ENCODE peak calls at places on chromosomes 7 and 10, in four cellular contexts. W, E, T and J are unnamed samples.

GRCh38 chr7:135420786-135421185 is 89.1 kb downstream of the CNOT4 start:
- DNase-seq in W (no peak), E (no peak), T (no peak), J (no peak)

GRCh38 chr10:6755891-6756460 is 175.9 kb upstream of the PRKCQ start:
- DNase-seq in E (no peak), T (no peak), W (no peak), J (no peak)

GRCh38 chr7:142883571-142884284 is 1.8 kb downstream of the TRPV6 start:
- DNase-seq in E (no peak), T (no peak), W (no peak), J (no peak)

GRCh38 chr7:132869166-132869861 is 212.6 kb downstream of the CHCHD3 start:
- DNase-seq in T (no peak), W (no peak), E (no peak), J (no peak)

GRCh38 chr10:28467615-28468014 is 65.3 kb upstream of the WAC start:
- DNase-seq in E (no peak), T (no peak), W (no peak), J (no peak)

GRCh38 chr10:88152720-88153119 is 289.3 kb downstream of the PTEN start:
- DNase-seq in T (no peak), W (peak; percentile 28), E (no peak), J (no peak)

GRCh38 chr7:134836447-134836846 is 57.0 kb downstream of the CALD1 start:
- DNase-seq in T (no peak), W (no peak), E (no peak), J (no peak)

GRCh38 chr10:31263903-31264302 is 55.1 kb upstream of the ZEB1 start:
- DNase-seq in W (no peak), T (no peak), E (no peak), J (no peak)

GRCh38 chr10:87966454-87966853 is 103.0 kb downstream of the PTEN start:
- DNase-seq in W (no peak), E (no peak), T (no peak), J (no peak)

GRCh38 chr7:66356277-66356721 is 151.2 kb downstream of the TPST1 start:
- DNase-seq in T (no peak), W (peak; percentile 39), E (no peak), J (no peak)

GRCh38 chr7:133436014-133436428 is 183.1 kb downstream of the EXOC4 start:
- DNase-seq in W (no peak), E (no peak), T (no peak), J (no peak)

GRCh38 chr7:65397730-65398142 is 24.1 kb downstream of the ZNF92 start:
- DNase-seq in T (no peak), W (no peak), E (peak; percentile 86), J (no peak)

GRCh38 chr7:27196287-27196739 is 3.6 kb downstream of the HOXA13 start:
- DNase-seq in T (no peak), E (peak; percentile 54), W (no peak), J (peak; percentile 70)

GRCh38 chr7:95320663-95321062 is 3.7 kb downstream of the PON1 start:
- DNase-seq in T (no peak), W (no peak), E (no peak), J (no peak)

GRCh38 chr10:97012470-97012869 is 173.3 kb downstream of the SLIT1 start:
- DNase-seq in W (no peak), T (no peak), E (no peak), J (no peak)

GRCh38 chr10:61975107-61975932 is 73.8 kb downstream of the ARID5B start:
- DNase-seq in T (no peak), W (no peak), E (no peak), J (peak; percentile 42)

GRCh38 chr10:53434413-53434812 is 661.8 kb upstream of the MBL2 start:
- DNase-seq in E (no peak), W (no peak), T (no peak), J (no peak)

GRCh38 chr7:133754718-133755117 is 372.4 kb upstream of the LRGUK start:
- DNase-seq in T (no peak), E (no peak), W (no peak), J (no peak)

GRCh38 chr10:63554666-63555065 is 33.5 kb downstream of the REEP3 start:
- DNase-seq in T (no peak), E (no peak), W (peak; percentile 26), J (no peak)

GRCh38 chr10:109937460-109937859 is 14.1 kb upstream of the XPNPEP1 start:
- DNase-seq in W (no peak), T (no peak), E (no peak), J (no peak)

GRCh38 chr10:103915794-103916193 is 2.2 kb downstream of the STN1 start:
- DNase-seq in E (no peak), T (no peak), W (no peak), J (no peak)

GRCh38 chr7:64869912-64870562 is 33.0 kb upstream of the ZNF273 start:
- DNase-seq in W (no peak), E (no peak), T (no peak), J (no peak)

GRCh38 chr10:11261143-11261542 is 243.5 kb downstream of the CELF2 start:
- DNase-seq in W (no peak), T (no peak), E (no peak), J (no peak)

GRCh38 chr7:131843862-131844261 is 287.4 kb upstream of the PODXL start:
- DNase-seq in E (no peak), W (no peak), T (no peak), J (no peak)

GRCh38 chr7:131849472-131849871 is 293.0 kb upstream of the PODXL start:
- DNase-seq in T (no peak), E (no peak), W (no peak), J (no peak)

GRCh38 chr7:131844380-131844779 is 288.0 kb upstream of the PODXL start:
- DNase-seq in W (no peak), T (no peak), E (no peak), J (no peak)

GRCh38 chr7:131848033-131848432 is 291.6 kb upstream of the PODXL start:
- DNase-seq in E (no peak), T (no peak), W (no peak), J (no peak)

GRCh38 chr7:131845573-131846337 is 289.3 kb upstream of the PODXL start:
- DNase-seq in W (no peak), T (no peak), E (no peak), J (no peak)
- TF ChIP-seq FOSL1 in W (no peak), T (no peak), E (no peak), J (no peak)

GRCh38 chr10:78804356-78805032 is 264.3 kb upstream of the ZMIZ1 start:
- DNase-seq in E (no peak), W (no peak), T (no peak), J (no peak)

GRCh38 chr10:78805176-78805575 is 263.6 kb upstream of the ZMIZ1 start:
- DNase-seq in E (no peak), T (no peak), W (no peak), J (no peak)

GRCh38 chr10:78802406-78802805 is 266.4 kb upstream of the ZMIZ1 start:
- DNase-seq in E (no peak), W (no peak), T (no peak), J (no peak)

GRCh38 chr10:78802866-78803265 is 265.9 kb upstream of the ZMIZ1 start:
- DNase-seq in W (no peak), E (no peak), T (no peak), J (no peak)

GRCh38 chr10:78803710-78804109 is 265.1 kb upstream of the ZMIZ1 start:
- DNase-seq in T (no peak), E (no peak), W (no peak), J (no peak)
- TF ChIP-seq FOSL1 in T (no peak), E (no peak), W (no peak), J (no peak)

GRCh38 chr7:106452031-106452851 is 167.5 kb upstream of the NAMPT start:
- DNase-seq in T (no peak), W (no peak), E (no peak), J (no peak)
- TF ChIP-seq FOSL1 in T (no peak), W (no peak), E (no peak), J (no peak)

GRCh38 chr10:126969310-126969709 is 64.1 kb downstream of the DOCK1 start:
- DNase-seq in W (peak; percentile 8), E (no peak), T (no peak), J (no peak)
- TF ChIP-seq FOSL1 in W (no peak), E (no peak), T (no peak), J (no peak)

DNA sequence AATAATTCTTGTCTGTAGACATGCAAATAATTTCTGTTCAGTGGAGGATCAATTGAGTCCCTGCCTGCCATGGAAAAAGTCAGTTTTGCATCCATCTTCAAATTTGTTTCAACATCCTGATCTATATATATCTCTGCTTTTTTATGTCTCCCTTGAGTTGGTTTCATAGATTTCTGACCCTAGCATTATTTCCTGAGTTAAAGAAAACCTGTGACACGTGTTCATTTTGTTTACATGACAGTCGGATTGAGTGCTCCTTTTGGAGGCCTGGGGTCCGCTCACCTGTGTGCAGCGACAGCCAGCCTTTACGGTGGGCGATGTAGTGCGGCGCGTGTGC is 668 bp downstream of the MRPS24 start:
- DNase-seq in W (no peak), E (no peak), T (no peak), J (no peak)
- TF ChIP-seq FOSL1 in W (no peak), E (no peak), T (no peak), J (no peak)

DNA sequence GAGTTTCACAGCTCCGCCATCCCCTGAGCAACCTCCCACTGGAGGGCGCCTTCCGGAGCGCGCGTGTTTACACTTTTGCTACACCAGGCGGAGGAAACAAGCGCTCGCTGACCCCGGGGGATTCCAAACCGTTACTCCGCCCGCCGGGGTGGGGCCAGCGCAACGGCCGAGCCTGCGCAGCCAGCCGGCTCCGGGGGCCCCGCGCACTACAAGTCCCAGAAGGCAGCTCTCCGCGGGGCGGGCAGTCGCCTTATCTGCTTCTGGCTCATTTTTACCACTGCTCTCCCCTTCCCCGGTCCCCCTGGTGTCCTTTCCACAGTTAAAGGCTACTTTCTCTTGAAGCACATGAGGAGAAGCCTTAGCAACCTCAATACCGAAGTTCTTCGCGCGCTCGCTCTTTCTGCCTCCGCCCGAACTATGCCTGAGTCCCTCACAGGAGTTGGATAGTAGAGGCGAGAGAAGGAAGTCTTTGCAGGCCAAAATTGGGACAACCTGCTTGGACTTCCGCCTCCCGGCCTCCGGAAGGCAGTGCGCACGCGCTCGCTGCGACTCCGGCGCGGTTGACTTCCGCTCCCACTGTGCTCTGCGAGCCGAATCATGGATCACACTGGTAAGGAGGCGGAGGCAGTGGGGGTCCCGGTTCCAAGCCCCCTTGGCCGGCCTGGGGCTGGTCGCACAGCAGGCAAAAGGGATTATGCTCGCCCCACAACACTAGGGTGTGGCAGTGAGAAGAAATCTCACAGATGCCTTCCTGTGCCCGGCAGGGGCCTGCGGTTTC is at the start of gene CBLL1:
- DNase-seq in E (peak; percentile 91), T (peak; percentile 78), W (peak; percentile 87), J (peak; percentile 95)
- TF ChIP-seq FOSL1 in E (no peak), T (no peak), W (no peak), J (peak; percentile 68)

GRCh38 chr7:32293833-32294232 is 196.3 kb downstream of the LSM5 start:
- DNase-seq in W (no peak), E (no peak), T (no peak), J (no peak)

GRCh38 chr7:32285698-32286097 is 204.5 kb downstream of the LSM5 start:
- DNase-seq in E (no peak), W (no peak), T (no peak), J (no peak)

GRCh38 chr7:32290015-32290414 is 200.2 kb downstream of the LSM5 start:
- DNase-seq in T (no peak), E (no peak), W (no peak), J (no peak)
- TF ChIP-seq FOSL1 in T (no peak), E (no peak), W (no peak), J (no peak)